ENCODE peak calls at places on chromosomes 7 and 10, in four cellular contexts. One of them, this sample, is unnamed.

GRCh38 chr10:110698782-110699201 is 54.7 kb downstream of the RBM20 start:
- DNase-seq in GM12865: no peak
- DNase-seq in GM06990: no peak
- DNase-seq in gastrocnemius medialis: peak
- DNase-seq in this sample: no peak

GRCh38 chr7:10708447-10708846 is 265.2 kb upstream of the PHF14 start:
- DNase-seq in gastrocnemius medialis: no peak
- DNase-seq in GM06990: no peak
- DNase-seq in GM12865: peak
- DNase-seq in this sample: peak

GRCh38 chr7:50727072-50727471 is 55.6 kb downstream of the GRB10 start:
- DNase-seq in GM12865: no peak
- DNase-seq in gastrocnemius medialis: no peak
- DNase-seq in GM06990: no peak
- DNase-seq in this sample: no peak

GRCh38 chr7:118755067-118755625 is 530.6 kb downstream of the ANKRD7 start:
- DNase-seq in GM12865: no peak
- DNase-seq in GM06990: no peak
- DNase-seq in gastrocnemius medialis: no peak
- DNase-seq in this sample: no peak

GRCh38 chr7:133512560-133512959 is 259.7 kb downstream of the EXOC4 start:
- DNase-seq in GM06990: no peak
- DNase-seq in gastrocnemius medialis: no peak
- DNase-seq in GM12865: no peak
- DNase-seq in this sample: no peak

GRCh38 chr10:124632064-124632531 is 112.1 kb downstream of the FAM53B start:
- DNase-seq in GM12865: no peak
- DNase-seq in GM06990: no peak
- DNase-seq in gastrocnemius medialis: peak
- DNase-seq in this sample: no peak

GRCh38 chr7:75667938-75668337 is 70.8 kb downstream of the HIP1 start:
- DNase-seq in GM12865: no peak
- DNase-seq in GM06990: no peak
- DNase-seq in gastrocnemius medialis: no peak
- DNase-seq in this sample: no peak

GRCh38 chr10:104322416-104322782 is 15.9 kb downstream of the ITPRIP start:
- DNase-seq in gastrocnemius medialis: no peak
- DNase-seq in GM06990: no peak
- DNase-seq in GM12865: peak
- DNase-seq in this sample: no peak

GRCh38 chr7:151402029-151402835 is 7.6 kb downstream of the WDR86 start:
- DNase-seq in gastrocnemius medialis: no peak
- DNase-seq in GM06990: no peak
- DNase-seq in GM12865: no peak
- DNase-seq in this sample: no peak

GRCh38 chr7:8371742-8372141 is 61.7 kb upstream of the NXPH1 start:
- DNase-seq in gastrocnemius medialis: no peak
- DNase-seq in GM12865: peak
- DNase-seq in GM06990: no peak
- DNase-seq in this sample: no peak

GRCh38 chr10:1148855-1149620 is 92.9 kb downstream of the WDR37 start:
- DNase-seq in gastrocnemius medialis: no peak
- DNase-seq in GM12865: no peak
- DNase-seq in GM06990: no peak
- DNase-seq in this sample: no peak

GRCh38 chr10:58577394-58577793 is 64.7 kb downstream of the BICC1 start:
- DNase-seq in GM12865: no peak
- DNase-seq in GM06990: no peak
- DNase-seq in gastrocnemius medialis: no peak
- DNase-seq in this sample: no peak

GRCh38 chr10:49465717-49466116 is 69.8 kb upstream of the DRGX start:
- DNase-seq in GM06990: no peak
- DNase-seq in gastrocnemius medialis: no peak
- DNase-seq in GM12865: no peak
- DNase-seq in this sample: no peak

GRCh38 chr10:77478248-77478963 is 159.2 kb downstream of the KCNMA1 start:
- DNase-seq in GM06990: no peak
- DNase-seq in GM12865: no peak
- DNase-seq in gastrocnemius medialis: no peak
- DNase-seq in this sample: no peak

GRCh38 chr10:98265403-98266378 is 2.3 kb downstream of the LOXL4 start:
- DNase-seq in gastrocnemius medialis: no peak
- DNase-seq in GM06990: no peak
- DNase-seq in GM12865: no peak
- DNase-seq in this sample: no peak

GRCh38 chr10:13528875-13529713 is at the start of gene BEND7:
- DNase-seq in gastrocnemius medialis: no peak
- DNase-seq in GM06990: no peak
- DNase-seq in GM12865: no peak
- DNase-seq in this sample: peak

GRCh38 chr10:137031-137430 is 1.8 kb downstream of the ZMYND11 start:
- DNase-seq in GM12865: peak
- DNase-seq in GM06990: peak
- DNase-seq in gastrocnemius medialis: no peak
- DNase-seq in this sample: no peak

GRCh38 chr10:72340510-72340895 is 14.2 kb downstream of the DNAJB12 start:
- DNase-seq in GM06990: peak
- DNase-seq in GM12865: peak
- DNase-seq in gastrocnemius medialis: peak
- DNase-seq in this sample: peak

GRCh38 chr10:19658131-19658530 is 158.1 kb upstream of the PLXDC2 start:
- DNase-seq in GM06990: no peak
- DNase-seq in gastrocnemius medialis: no peak
- DNase-seq in GM12865: no peak
- DNase-seq in this sample: no peak

GRCh38 chr7:27303021-27303420 is 60.4 kb downstream of the EVX1 start:
- DNase-seq in GM12865: no peak
- DNase-seq in GM06990: no peak
- DNase-seq in gastrocnemius medialis: peak
- DNase-seq in this sample: no peak

GRCh38 chr7:92260248-92260781 is 14.5 kb downstream of the ANKIB1 start:
- DNase-seq in GM12865: no peak
- DNase-seq in gastrocnemius medialis: no peak
- DNase-seq in GM06990: no peak
- DNase-seq in this sample: no peak

GRCh38 chr10:98019784-98020183 is 10.6 kb downstream of the CRTAC1 start:
- DNase-seq in GM12865: no peak
- DNase-seq in gastrocnemius medialis: no peak
- DNase-seq in GM06990: no peak
- DNase-seq in this sample: no peak

GRCh38 chr10:101625821-101626412 is 37.8 kb downstream of the DPCD start:
- DNase-seq in GM06990: no peak
- DNase-seq in gastrocnemius medialis: peak
- DNase-seq in GM12865: no peak
- DNase-seq in this sample: no peak

GRCh38 chr7:139570119-139570518 is 46.6 kb downstream of the CLEC2L start:
- DNase-seq in gastrocnemius medialis: no peak
- DNase-seq in GM06990: no peak
- DNase-seq in GM12865: no peak
- DNase-seq in this sample: no peak

GRCh38 chr10:76973515-76974289 is 663.9 kb downstream of the KCNMA1 start:
- DNase-seq in GM06990: no peak
- DNase-seq in GM12865: no peak
- DNase-seq in gastrocnemius medialis: no peak
- DNase-seq in this sample: no peak

GRCh38 chr10:78972160-78972946 is 96.4 kb upstream of the ZMIZ1 start:
- DNase-seq in GM12865: no peak
- DNase-seq in gastrocnemius medialis: peak
- DNase-seq in GM06990: no peak
- DNase-seq in this sample: peak

DNA sequence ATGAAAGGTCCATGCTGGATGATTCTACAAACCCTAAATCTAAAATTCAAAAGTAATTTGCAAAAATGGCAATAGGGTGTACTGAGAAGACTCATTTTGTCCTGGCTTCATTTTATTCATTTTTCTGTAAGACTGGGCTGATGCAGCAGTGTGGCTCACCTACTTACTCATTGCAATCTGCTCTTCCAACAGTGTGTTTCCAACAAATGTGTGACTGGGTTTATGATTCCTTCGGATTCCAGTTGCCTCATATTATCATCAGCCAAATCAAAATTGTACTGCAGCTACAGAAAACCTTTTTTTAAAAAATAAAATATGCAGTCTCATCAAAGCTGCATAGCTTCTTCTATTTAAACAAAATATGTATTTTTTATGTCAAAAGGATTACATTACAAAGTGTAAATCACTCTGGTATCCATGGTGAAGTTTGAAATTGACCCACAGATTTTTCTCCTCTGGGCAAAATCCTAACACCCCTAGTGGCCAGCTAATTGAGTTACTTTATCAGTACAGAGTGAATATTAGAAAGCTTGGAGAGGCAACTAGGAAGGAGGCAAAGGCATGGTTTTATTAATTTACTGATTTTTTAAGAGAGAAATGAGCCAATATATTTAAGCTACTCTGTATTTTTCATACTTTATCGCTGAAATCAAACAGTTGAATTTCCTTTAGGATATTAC is 390.3 kb downstream of the MAGI2 start:
- DNase-seq in GM12865: no peak
- DNase-seq in gastrocnemius medialis: no peak
- DNase-seq in GM06990: no peak
- DNase-seq in this sample: no peak
- TF ChIP-seq CTCF in GM12865: no peak
- TF ChIP-seq CTCF in gastrocnemius medialis: no peak
- TF ChIP-seq CTCF in GM06990: peak
- TF ChIP-seq CTCF in this sample: peak

GRCh38 chr10:30384791-30385201 is 35.7 kb upstream of the MTPAP start:
- DNase-seq in GM12865: peak
- DNase-seq in gastrocnemius medialis: no peak
- DNase-seq in GM06990: no peak
- DNase-seq in this sample: peak
- TF ChIP-seq CTCF in GM12865: peak
- TF ChIP-seq CTCF in gastrocnemius medialis: no peak
- TF ChIP-seq CTCF in GM06990: peak
- TF ChIP-seq CTCF in this sample: peak

GRCh38 chr7:37945336-37945735 is 24.9 kb downstream of the EPDR1 start:
- DNase-seq in GM12865: no peak
- DNase-seq in GM06990: no peak
- DNase-seq in gastrocnemius medialis: no peak
- DNase-seq in this sample: no peak
- TF ChIP-seq CTCF in GM12865: no peak
- TF ChIP-seq CTCF in GM06990: no peak
- TF ChIP-seq CTCF in gastrocnemius medialis: no peak
- TF ChIP-seq CTCF in this sample: no peak

GRCh38 chr7:98877692-98878364 is 504 bp upstream of the TRRAP start:
- DNase-seq in GM06990: no peak
- DNase-seq in gastrocnemius medialis: peak
- DNase-seq in GM12865: no peak
- DNase-seq in this sample: no peak
- TF ChIP-seq CTCF in GM06990: no peak
- TF ChIP-seq CTCF in gastrocnemius medialis: no peak
- TF ChIP-seq CTCF in GM12865: no peak
- TF ChIP-seq CTCF in this sample: no peak

DNA sequence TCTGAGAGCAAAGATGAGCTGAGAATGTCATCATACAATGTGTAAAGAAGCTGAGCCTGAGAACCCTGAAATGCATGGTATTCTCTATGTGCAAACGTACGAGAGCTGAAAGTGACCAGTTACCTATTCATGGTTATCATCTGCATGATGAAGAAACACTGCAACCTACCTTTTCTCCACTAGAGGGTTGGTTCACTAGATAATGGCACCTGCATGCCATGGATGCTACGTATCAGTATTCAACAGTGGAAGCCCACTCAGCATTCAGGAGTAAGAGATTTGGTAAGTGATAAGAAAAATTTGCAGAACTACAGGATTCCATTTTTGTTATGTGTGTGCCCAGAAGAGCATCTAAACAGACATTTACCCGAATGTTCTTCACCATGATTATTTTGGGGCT is 145.4 kb downstream of the PTPRN2 start:
- DNase-seq in GM12865: no peak
- DNase-seq in gastrocnemius medialis: no peak
- DNase-seq in GM06990: no peak
- DNase-seq in this sample: no peak
- TF ChIP-seq CTCF in GM12865: no peak
- TF ChIP-seq CTCF in gastrocnemius medialis: no peak
- TF ChIP-seq CTCF in GM06990: no peak
- TF ChIP-seq CTCF in this sample: peak

GRCh38 chr7:124171068-124171467 is 138.2 kb upstream of the TMEM229A start:
- DNase-seq in GM06990: no peak
- DNase-seq in GM12865: peak
- DNase-seq in gastrocnemius medialis: no peak
- DNase-seq in this sample: no peak
- TF ChIP-seq CTCF in GM06990: peak
- TF ChIP-seq CTCF in GM12865: peak
- TF ChIP-seq CTCF in gastrocnemius medialis: no peak
- TF ChIP-seq CTCF in this sample: peak

GRCh38 chr7:147547252-147547897 is 1043.2 kb upstream of the C7orf33 start:
- DNase-seq in gastrocnemius medialis: no peak
- DNase-seq in GM12865: peak
- DNase-seq in GM06990: no peak
- DNase-seq in this sample: no peak
- TF ChIP-seq CTCF in gastrocnemius medialis: no peak
- TF ChIP-seq CTCF in GM12865: peak
- TF ChIP-seq CTCF in GM06990: peak
- TF ChIP-seq CTCF in this sample: peak

GRCh38 chr7:115603416-115603815 is 427.1 kb downstream of the TFEC start:
- DNase-seq in gastrocnemius medialis: no peak
- DNase-seq in GM06990: no peak
- DNase-seq in GM12865: no peak
- DNase-seq in this sample: no peak
- TF ChIP-seq CTCF in gastrocnemius medialis: no peak
- TF ChIP-seq CTCF in GM06990: no peak
- TF ChIP-seq CTCF in GM12865: no peak
- TF ChIP-seq CTCF in this sample: peak